ENCODE peak calls at places on chromosomes 11 and 22, in nine cellular contexts. Q, C, K, B, V, T, W, H and S are unnamed samples.
A peak's percentile ranks its signal among the peaks of the same experiment; 100 is the strongest.

GRCh38 chr11:132408877-132409276 is 1038.5 kb downstream of the NTM start:
- DNase-seq in W (no peak), C (no peak), V (no peak), K (no peak), B (no peak), Q (no peak), T (no peak), H (no peak), S (no peak)

GRCh38 chr11:102599642-102600261 is 25.4 kb downstream of the MMP20 start:
- DNase-seq in W (peak; percentile 89), C (no peak), B (peak; percentile 89), Q (peak; percentile 82), V (peak; percentile 96), K (no peak), T (peak; percentile 76), H (peak; percentile 100), S (no peak)

GRCh38 chr11:76408171-76408965 is 27.2 kb downstream of the GVQW3 start:
- DNase-seq in V (no peak), T (no peak), K (peak; percentile 45), H (no peak), C (no peak), B (no peak), W (no peak), Q (no peak), S (no peak)

GRCh38 chr11:112229746-112230433 is 3.7 kb downstream of the PTS start:
- DNase-seq in H (no peak), T (peak; percentile 65), V (peak; percentile 80), B (peak; percentile 93), Q (peak; percentile 92), C (no peak), W (no peak), K (no peak), S (no peak)

GRCh38 chr22:27809226-27809625 is 7.7 kb upstream of the MN1 start:
- DNase-seq in Q (no peak), B (no peak), K (no peak), T (no peak), V (no peak), C (no peak), H (no peak), W (no peak), S (no peak)

GRCh38 chr11:290621-291231 is 1.8 kb downstream of the PGGHG start:
- DNase-seq in T (no peak), C (peak; percentile 18), V (no peak), Q (no peak), K (no peak), B (no peak), H (no peak), W (no peak), S (no peak)

GRCh38 chr11:125370561-125371389 is 125.3 kb downstream of the FEZ1 start:
- DNase-seq in V (no peak), H (no peak), B (no peak), Q (no peak), C (no peak), K (no peak), W (no peak), T (no peak), S (no peak)

GRCh38 chr11:66841861-66842260 is 1.4 kb upstream of the RCE1 start:
- DNase-seq in B (no peak), W (no peak), Q (no peak), H (no peak), C (no peak), V (no peak), K (no peak), T (no peak), S (no peak)

GRCh38 chr11:1401656-1402221 is 12.0 kb downstream of the BRSK2 start:
- DNase-seq in H (peak; percentile 47), B (peak; percentile 56), Q (peak; percentile 73), V (peak; percentile 59), K (peak; percentile 6), C (peak; percentile 82), T (peak; percentile 20), W (peak; percentile 30), S (peak; percentile 27)

GRCh38 chr11:107898270-107898669 is 30.0 kb upstream of the RAB39A start:
- DNase-seq in W (peak; percentile 20), B (peak; percentile 47), Q (peak; percentile 72), V (peak; percentile 67), K (peak; percentile 32), H (peak; percentile 58), C (no peak), T (peak; percentile 20), S (peak; percentile 33)

GRCh38 chr11:2525166-2525861 is 80.5 kb downstream of the KCNQ1 start:
- DNase-seq in V (no peak), T (no peak), W (no peak), C (peak; percentile 14), B (no peak), K (no peak), Q (no peak), H (no peak), S (no peak)

GRCh38 chr22:44880588-44881245 is 128.3 kb downstream of the ARHGAP8 start:
- DNase-seq in V (no peak), T (no peak), K (no peak), W (no peak), Q (no peak), C (no peak), H (no peak), B (no peak), S (no peak)

GRCh38 chr22:49100764-49101163 is 726.9 kb downstream of the BRD1 start:
- DNase-seq in W (no peak), K (no peak), T (no peak), V (no peak), C (no peak), H (no peak), Q (no peak), B (no peak), S (no peak)

GRCh38 chr11:124865902-124866851 is 945 bp downstream of the ROBO3 start:
- DNase-seq in Q (peak; percentile 41), C (no peak), H (no peak), W (no peak), K (no peak), V (peak; percentile 38), B (peak; percentile 37), T (no peak), S (no peak)

GRCh38 chr11:78046486-78046854 is 17.2 kb upstream of the THRSP start:
- DNase-seq in H (no peak), K (no peak), C (no peak), W (no peak), T (no peak), V (no peak), B (no peak), Q (no peak), S (no peak)
- TF ChIP-seq CTCF in H (peak; percentile 36), K (peak; percentile 63), C (no peak), W (no peak), T (no peak), V (no peak), B (no peak), Q (no peak), S (no peak)

GRCh38 chr11:118635642-118636041 is 28.2 kb downstream of the PHLDB1 start:
- DNase-seq in H (no peak), Q (no peak), W (no peak), V (no peak), K (no peak), T (no peak), B (no peak), C (no peak), S (no peak)
- H3K4me3 ChIP-seq in H (no peak overlapping the region), Q (no peak overlapping the region), W (no peak overlapping the region), V (no peak overlapping the region), K (no peak overlapping the region), T (no peak overlapping the region), B (no peak overlapping the region), C (no peak overlapping the region), S (peak overlapping the region; percentile 51)

GRCh38 chr22:17794726-17795125 is 20.5 kb upstream of the BID start:
- DNase-seq in H (no peak), B (no peak), T (no peak), Q (no peak), W (no peak), C (no peak), V (no peak), K (no peak), S (no peak)

GRCh38 chr22:17797721-17798559 is 23.7 kb upstream of the BID start:
- DNase-seq in Q (no peak), W (no peak), T (no peak), B (no peak), H (no peak), V (no peak), C (no peak), K (peak; percentile 86), S (no peak)

GRCh38 chr22:17796695-17797094 is 22.4 kb upstream of the BID start:
- DNase-seq in H (no peak), T (no peak), W (no peak), K (no peak), C (no peak), B (no peak), Q (no peak), V (no peak), S (no peak)

GRCh38 chr22:17795143-17795542 is 20.9 kb upstream of the BID start:
- DNase-seq in V (no peak), B (no peak), H (no peak), C (no peak), T (no peak), K (peak; percentile 53), Q (no peak), W (no peak), S (no peak)

DNA sequence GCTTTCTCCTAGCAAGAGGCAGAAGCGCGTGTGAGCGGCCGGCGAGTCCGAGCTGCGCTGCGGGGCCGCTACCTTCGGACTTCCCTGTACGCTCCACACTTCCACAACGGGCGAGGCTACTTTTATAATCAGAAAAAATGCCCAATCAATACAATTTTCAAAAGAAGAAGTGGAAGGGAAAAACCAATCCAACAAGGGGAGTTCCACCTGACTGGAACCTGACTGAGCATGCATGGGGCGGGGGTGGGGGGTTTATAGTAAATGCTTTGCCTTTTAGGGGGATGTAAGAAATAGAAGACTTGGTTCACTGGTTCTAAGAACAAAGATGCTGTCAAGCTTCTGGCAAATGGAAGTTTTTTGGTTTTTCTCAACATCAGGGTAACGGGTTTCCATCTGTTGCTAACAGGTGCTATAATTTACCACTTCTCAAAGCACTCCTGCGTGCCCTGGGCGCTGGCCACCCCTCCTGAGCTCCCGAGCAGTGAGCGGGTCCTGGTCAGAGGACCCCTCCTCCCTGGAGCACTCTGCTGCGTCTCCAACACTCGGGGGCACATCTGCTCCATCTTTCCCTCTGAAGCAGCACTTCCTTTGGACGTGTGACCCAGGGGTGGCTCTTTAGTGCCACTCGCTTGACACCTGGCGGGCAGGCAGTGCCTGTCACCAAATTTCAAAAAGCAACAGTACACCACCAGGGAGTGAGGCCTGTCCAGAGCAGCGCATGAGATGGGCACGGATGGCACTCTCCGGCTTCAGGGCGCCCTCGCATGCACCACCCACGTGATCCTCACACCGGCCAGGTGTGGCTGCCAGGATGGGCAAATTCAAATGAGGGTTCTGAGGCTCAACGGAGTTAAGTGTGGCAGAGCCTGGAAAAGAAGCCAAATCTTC is 21.6 kb upstream of the BID start:
- DNase-seq in Q (no peak), C (no peak), W (no peak), H (no peak), B (no peak), T (no peak), K (peak; percentile 84), V (no peak), S (no peak)
- TF ChIP-seq CTCF in Q (no peak), C (no peak), W (no peak), H (no peak), B (no peak), T (no peak), K (peak; percentile 62), V (no peak), S (no peak)

DNA sequence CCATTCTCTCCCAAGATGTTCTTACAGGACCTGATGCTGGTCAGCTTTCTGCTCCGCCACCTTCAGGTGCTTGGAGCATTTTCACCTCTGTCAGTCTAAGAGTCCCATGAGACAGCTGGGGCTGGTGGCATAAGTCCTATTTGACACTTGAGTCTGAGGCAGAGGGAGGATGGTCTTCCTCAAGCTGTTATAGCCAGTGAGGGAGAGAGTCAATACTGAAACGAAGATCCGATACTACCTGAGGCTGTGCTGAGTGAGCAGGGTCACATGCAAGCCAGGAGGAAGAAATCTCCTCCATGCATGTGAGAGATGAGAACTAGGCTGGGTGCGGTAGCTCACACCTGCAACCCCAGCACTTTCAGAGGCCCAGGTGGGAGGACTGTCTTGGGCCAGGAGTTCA is 5.6 kb downstream of the ZFPL1 start:
- DNase-seq in W (no peak), V (no peak), T (no peak), K (no peak), C (no peak), H (no peak), B (no peak), Q (no peak), S (no peak)
- H3K4me3 ChIP-seq in W (no peak overlapping the region), V (no peak overlapping the region), T (no peak overlapping the region), K (no peak overlapping the region), C (no peak overlapping the region), H (no peak overlapping the region), B (no peak overlapping the region), Q (no peak overlapping the region), S (no peak overlapping the region)